ENCODE peak calls at places on chromosomes 13 and 19, in nine cellular contexts. O is HFF-Myc; U is fibroblast of lung; D is fibroblast of pulmonary artery; V is A673; I is effector memory CD4-positive, alpha-beta T cell; S is mucosa of descending colon; M is left lung; Q is brain microvascular endothelial cell. K is an unnamed sample.

GRCh38 chr13:100872761-100873160 is 198.2 kb upstream of the TMTC4 start:
- DNase-seq in O (no peak), U (peak; percentile 52), D (peak; percentile 28), V (no peak), I (no peak), S (no peak), M (no peak), Q (no peak), K (no peak)

GRCh38 chr13:91058066-91058465 is 289.4 kb upstream of the MIR17HG start:
- DNase-seq in O (no peak), U (peak; percentile 23), D (peak; percentile 19), V (no peak), I (no peak), S (no peak), M (no peak), Q (peak; percentile 1), K (no peak)

GRCh38 chr13:26759907-26760834 is at the start of gene GPR12:
- DNase-seq in O (no peak), U (peak; percentile 11), D (peak; percentile 6), V (peak; percentile 10), I (no peak), S (no peak), M (no peak), Q (no peak), K (no peak)

GRCh38 chr19:29771708-29772415 is 39.9 kb upstream of the CCNE1 start:
- DNase-seq in O (no peak), U (peak; percentile 45), D (peak; percentile 55), V (peak; percentile 65), I (no peak), S (peak; percentile 51), M (no peak), Q (peak; percentile 40), K (no peak)

GRCh38 chr13:57784633-57785032 is 153.1 kb downstream of the PCDH17 start:
- DNase-seq in O (no peak), U (no peak), D (no peak), V (no peak), I (no peak), S (no peak), M (no peak), Q (no peak), K (no peak)

GRCh38 chr19:17755977-17756670 is 4.8 kb downstream of the FCHO1 start:
- DNase-seq in O (no peak), U (peak; percentile 58), D (peak; percentile 56), V (peak; percentile 67), I (no peak), S (peak; percentile 55), M (no peak), Q (peak; percentile 25), K (no peak)

GRCh38 chr13:26503826-26504594 is 53.5 kb upstream of the WASF3 start:
- DNase-seq in O (no peak), U (no peak), D (no peak), V (peak; percentile 28), I (no peak), S (no peak), M (no peak), Q (no peak), K (no peak)

GRCh38 chr13:76968041-76968440 is 19.7 kb downstream of the ACOD1 start:
- DNase-seq in O (no peak), U (no peak), D (no peak), V (no peak), I (no peak), S (no peak), M (no peak), Q (no peak), K (no peak)

GRCh38 chr19:7676376-7676775 is 514 bp upstream of the MCEMP1 start:
- DNase-seq in O (no peak), U (no peak), D (no peak), V (peak; percentile 58), I (no peak), S (no peak), M (peak; percentile 71), Q (no peak), K (no peak)

GRCh38 chr19:17171874-17172273 is 43.3 kb upstream of the USE1 start:
- DNase-seq in O (no peak), U (no peak), D (no peak), V (no peak), I (no peak), S (no peak), M (no peak), Q (no peak), K (no peak)

GRCh38 chr13:39417643-39418042 is 185.3 kb downstream of the LHFPL6 start:
- DNase-seq in O (peak; percentile 16), U (peak; percentile 66), D (peak; percentile 72), V (peak; percentile 51), I (no peak), S (no peak), M (no peak), Q (peak; percentile 74), K (no peak)

GRCh38 chr19:33048806-33049676 is 15.6 kb downstream of the RHPN2 start:
- DNase-seq in O (no peak), U (no peak), D (peak; percentile 65), V (no peak), I (no peak), S (no peak), M (no peak), Q (no peak), K (no peak)

GRCh38 chr13:44050450-44051063 is 170.9 kb downstream of the LACC1 start:
- DNase-seq in O (no peak), U (peak; percentile 66), D (peak; percentile 63), V (peak; percentile 36), I (no peak), S (peak; percentile 43), M (no peak), Q (peak; percentile 42), K (no peak)

GRCh38 chr13:67440240-67440639 is 210.1 kb upstream of the PCDH9 start:
- DNase-seq in O (no peak), U (no peak), D (no peak), V (no peak), I (no peak), S (no peak), M (no peak), Q (no peak), K (no peak)

GRCh38 chr13:98606296-98606695 is 29.4 kb upstream of the STK24 start:
- DNase-seq in O (no peak), U (no peak), D (no peak), V (no peak), I (no peak), S (no peak), M (no peak), Q (no peak), K (no peak)

GRCh38 chr19:9043524-9043923 is 33.3 kb upstream of the MUC16 start:
- DNase-seq in O (no peak), U (no peak), D (no peak), V (no peak), I (no peak), S (no peak), M (no peak), Q (no peak), K (no peak)

GRCh38 chr13:27972619-27972877 is 3.4 kb upstream of the CDX2 start:
- DNase-seq in O (no peak), U (no peak), D (no peak), V (no peak), I (no peak), S (no peak), M (no peak), Q (no peak), K (no peak)

GRCh38 chr19:39428309-39429112 is 7.2 kb downstream of the RPS16 start:
- DNase-seq in O (no peak), U (peak; percentile 95), D (peak; percentile 94), V (no peak), I (no peak), S (no peak), M (peak; percentile 76), Q (peak; percentile 91), K (peak; percentile 63)

GRCh38 chr19:50365434-50366306 is at the start of gene NAPSA:
- DNase-seq in O (no peak), U (no peak), D (no peak), V (no peak), I (no peak), S (no peak), M (peak; percentile 65), Q (no peak), K (no peak)
- H3K4me3 ChIP-seq in O (no peak within 1 kb of the TSS), U (no peak within 1 kb of the TSS), D (no peak within 1 kb of the TSS), V (no peak within 1 kb of the TSS), I (no peak within 1 kb of the TSS), S (no peak within 1 kb of the TSS), M (peak within 1 kb of the TSS; percentile 36), Q (no peak within 1 kb of the TSS), K (no peak within 1 kb of the TSS)

DNA sequence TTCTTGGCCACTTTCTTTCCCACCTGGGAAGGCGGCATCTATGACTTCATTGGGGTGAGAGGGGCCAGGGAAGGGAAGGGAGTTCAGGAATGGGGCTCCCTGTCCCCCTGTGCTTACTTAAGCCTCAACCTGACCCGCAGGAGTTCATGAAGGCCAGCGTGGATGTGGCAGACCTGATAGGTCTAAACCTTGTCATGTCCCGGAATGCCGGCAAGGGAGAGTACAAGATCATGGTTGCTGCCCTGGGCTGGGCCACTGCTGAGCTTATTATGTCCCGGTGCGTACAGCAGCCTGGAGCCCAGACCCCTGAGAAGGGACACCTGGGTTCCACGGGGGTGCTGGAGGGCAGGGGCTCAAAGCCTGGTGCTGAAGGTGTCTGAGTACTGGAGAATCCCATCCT is 1.1 kb downstream of the TMEM147 start:
- DNase-seq in O (no peak), U (no peak), D (no peak), V (no peak), I (no peak), S (no peak), M (no peak), Q (no peak), K (no peak)
- H3K4me3 ChIP-seq in O (peak overlapping the region; percentile 96), U (peak overlapping the region; percentile 91), D (peak overlapping the region; percentile 92), V (peak overlapping the region; percentile 93), I (peak overlapping the region; percentile 88), S (no peak overlapping the region), M (peak overlapping the region; percentile 75), Q (peak overlapping the region; percentile 93), K (peak overlapping the region; percentile 93)

GRCh38 chr19:1073063-1073955 is 6.3 kb downstream of the ARHGAP45 start:
- DNase-seq in O (no peak), U (no peak), D (no peak), V (no peak), I (no peak), S (no peak), M (no peak), Q (no peak), K (no peak)

GRCh38 chr19:1076951-1077350 is 10.0 kb downstream of the ARHGAP45 start:
- DNase-seq in O (no peak), U (no peak), D (no peak), V (no peak), I (peak; percentile 92), S (peak; percentile 85), M (peak; percentile 86), Q (no peak), K (no peak)

GRCh38 chr19:1074512-1075283 is 7.7 kb downstream of the ARHGAP45 start:
- DNase-seq in O (no peak), U (no peak), D (no peak), V (peak; percentile 92), I (peak; percentile 90), S (peak; percentile 93), M (peak; percentile 93), Q (no peak), K (no peak)

GRCh38 chr19:1073956-1074511 is 7.1 kb downstream of the ARHGAP45 start:
- DNase-seq in O (no peak), U (no peak), D (no peak), V (no peak), I (no peak), S (no peak), M (peak; percentile 31), Q (no peak), K (no peak)

GRCh38 chr19:1076046-1076386 is 9.0 kb downstream of the ARHGAP45 start:
- DNase-seq in O (no peak), U (no peak), D (no peak), V (no peak), I (no peak), S (no peak), M (no peak), Q (no peak), K (no peak)
- H3K4me3 ChIP-seq in O (no peak overlapping the region), U (no peak overlapping the region), D (no peak overlapping the region), V (no peak overlapping the region), I (no peak overlapping the region), S (no peak overlapping the region), M (no peak overlapping the region), Q (no peak overlapping the region), K (no peak overlapping the region)

GRCh38 chr13:37788346-37788745 is 81.2 kb downstream of the TRPC4 start:
- DNase-seq in O (no peak), U (no peak), D (peak; percentile 39), V (no peak), I (no peak), S (no peak), M (no peak), Q (no peak), K (no peak)
- H3K4me3 ChIP-seq in O (no peak overlapping the region), U (no peak overlapping the region), D (no peak overlapping the region), V (no peak overlapping the region), I (no peak overlapping the region), S (no peak overlapping the region), M (no peak overlapping the region), Q (no peak overlapping the region), K (no peak overlapping the region)

K was measured in BJ.